ENCODE peak calls at places on chromosomes 6 and 20, in seven cellular contexts. J is uterus, X is AG04450, V is HTR-8/SVneo, N is HEK293T, U is HT-29, I is fibroblast of the aortic adventitia. W is an unnamed sample.

GRCh38 chr6:131255434-131255833 is 120.2 kb downstream of the AKAP7 start:
- DNase-seq in I (no peak), U (no peak), X (no peak), J (no peak), V (no peak), N (no peak), W (no peak)

GRCh38 chr20:21096321-21097043 is 9.7 kb downstream of the LINC00237 start:
- DNase-seq in N (peak; percentile 62), J (no peak), U (peak; percentile 50), V (no peak), I (peak; percentile 11), X (no peak), W (no peak)

GRCh38 chr20:57469418-57470211 is 55.3 kb downstream of the CTCFL start:
- DNase-seq in U (no peak), N (no peak), J (no peak), X (no peak), V (no peak), I (no peak), W (no peak)

GRCh38 chr20:32537657-32538525 is 47.2 kb downstream of the NOL4L start:
- DNase-seq in J (no peak), X (no peak), N (no peak), V (no peak), U (peak; percentile 38), I (no peak), W (no peak)

GRCh38 chr6:71138416-71138815 is 150.2 kb upstream of the OGFRL1 start:
- DNase-seq in N (no peak), U (no peak), J (no peak), X (no peak), I (no peak), V (no peak), W (no peak)

GRCh38 chr6:135176464-135176863 is 4.6 kb upstream of the MYB start:
- DNase-seq in J (no peak), V (no peak), X (no peak), I (no peak), U (no peak), N (no peak), W (no peak)

GRCh38 chr6:7235712-7236311 is 77.2 kb downstream of the SSR1 start:
- DNase-seq in J (no peak), I (no peak), X (no peak), N (no peak), V (no peak), U (peak; percentile 49), W (no peak)

GRCh38 chr6:142400495-142400894 is 98.7 kb downstream of the ADGRG6 start:
- DNase-seq in X (no peak), I (peak; percentile 52), J (no peak), N (peak; percentile 22), V (no peak), U (no peak), W (peak; percentile 84)

GRCh38 chr20:25486377-25486776 is 78.9 kb downstream of the GINS1 start:
- DNase-seq in U (no peak), N (no peak), X (peak; percentile 10), J (no peak), V (no peak), I (peak; percentile 22), W (no peak)

GRCh38 chr6:42396720-42397119 is 55.0 kb downstream of the TRERF1 start:
- DNase-seq in I (no peak), X (no peak), U (no peak), J (no peak), N (no peak), V (no peak), W (no peak)

GRCh38 chr6:6752129-6752528 is 163.6 kb downstream of the LY86 start:
- DNase-seq in U (no peak), J (peak; percentile 30), X (peak; percentile 15), V (no peak), N (no peak), I (peak; percentile 57), W (no peak)

GRCh38 chr6:97653076-97653475 is 370.1 kb upstream of the MMS22L start:
- DNase-seq in I (no peak), U (no peak), V (no peak), N (no peak), J (no peak), X (no peak), W (no peak)

GRCh38 chr6:39910164-39910563 is 24.1 kb downstream of the MOCS1 start:
- DNase-seq in V (no peak), N (no peak), U (no peak), X (no peak), I (no peak), J (no peak), W (no peak)

GRCh38 chr6:15927531-15928230 is 201.2 kb upstream of the MYLIP start:
- DNase-seq in N (no peak), J (no peak), X (no peak), V (no peak), I (no peak), U (no peak), W (no peak)

GRCh38 chr20:52001999-52002666 is 189.4 kb downstream of the ZFP64 start:
- DNase-seq in X (no peak), N (peak; percentile 23), U (peak; percentile 69), I (no peak), J (no peak), V (peak; percentile 78), W (peak; percentile 77)

GRCh38 chr20:64047968-64048401 is 1.5 kb downstream of the SOX18 start:
- DNase-seq in I (no peak), N (no peak), U (no peak), J (no peak), V (no peak), X (no peak), W (no peak)

GRCh38 chr20:50271674-50272412 is 81.2 kb downstream of the CEBPB start:
- DNase-seq in X (no peak), J (no peak), V (no peak), U (no peak), N (no peak), I (no peak), W (no peak)

GRCh38 chr20:57342829-57343228 is 8.2 kb upstream of the RAE1 start:
- DNase-seq in X (no peak), U (no peak), N (no peak), J (no peak), V (no peak), I (peak; percentile 49), W (no peak)

GRCh38 chr20:64110411-64111068 is 3.2 kb upstream of the NPBWR2 start:
- DNase-seq in X (no peak), J (no peak), N (no peak), I (no peak), V (no peak), U (no peak), W (no peak)

GRCh38 chr6:106476326-106477105 is 116.0 kb downstream of the CRYBG1 start:
- DNase-seq in J (no peak), N (no peak), I (peak; percentile 91), V (no peak), U (no peak), X (no peak), W (no peak)

GRCh38 chr6:26330835-26331808 is 33.9 kb upstream of the BTN3A2 start:
- DNase-seq in N (peak; percentile 57), X (no peak), I (peak; percentile 37), J (no peak), V (no peak), U (peak; percentile 85), W (no peak)

GRCh38 chr6:107318100-107318736 is 141.1 kb downstream of the PDSS2 start:
- DNase-seq in N (peak; percentile 72), J (peak; percentile 18), I (peak; percentile 70), V (peak; percentile 32), X (peak; percentile 32), U (peak; percentile 57), W (no peak)

GRCh38 chr6:143361536-143362191 is 88.8 kb downstream of the ADAT2 start:
- DNase-seq in J (no peak), N (no peak), U (no peak), X (no peak), I (peak; percentile 30), V (no peak), W (no peak)

GRCh38 chr20:57939499-57939898 is 229.7 kb upstream of the PMEPA1 start:
- DNase-seq in U (peak; percentile 16), J (no peak), X (no peak), I (no peak), N (no peak), V (no peak), W (no peak)

GRCh38 chr6:16334671-16335070 is 96.3 kb downstream of the GMPR start:
- DNase-seq in I (peak; percentile 91), N (no peak), X (peak; percentile 70), V (peak; percentile 81), J (peak; percentile 90), U (no peak), W (no peak)

GRCh38 chr20:45354423-45355208 is 6.4 kb upstream of the SDC4 start:
- DNase-seq in I (peak; percentile 53), U (no peak), V (no peak), X (no peak), N (no peak), J (no peak), W (no peak)

GRCh38 chr20:43138061-43138860 is 51.4 kb downstream of the PTPRT start:
- DNase-seq in X (no peak), J (no peak), U (no peak), I (no peak), V (no peak), N (no peak), W (no peak)

GRCh38 chr20:324177-325042 is 942 bp upstream of the SOX12 start:
- DNase-seq in N (peak; percentile 84), I (peak; percentile 72), X (no peak), U (peak; percentile 82), V (peak; percentile 88), J (peak; percentile 87), W (no peak)

GRCh38 chr20:2101057-2101934 is at the start of gene STK35:
- DNase-seq in U (peak; percentile 71), N (peak; percentile 70), I (no peak), V (peak; percentile 62), J (no peak), X (no peak), W (no peak)

GRCh38 chr6:155418017-155418749 is 37.5 kb downstream of the NOX3 start:
- DNase-seq in J (peak; percentile 48), X (no peak), N (no peak), U (no peak), V (peak; percentile 5), I (peak; percentile 79), W (peak; percentile 61)

GRCh38 chr20:37417857-37418501 is 72.0 kb downstream of the SRC start:
- DNase-seq in X (no peak), N (no peak), I (peak; percentile 56), V (no peak), U (no peak), J (no peak), W (no peak)

W was measured in pulmonary artery endothelial cell.